ENCODE peak calls at places on chromosome 21, in seven cellular contexts. N, B, F, X, U, T and E are unnamed samples.

GRCh38 chr21:19181604-19182140 is 778.1 kb upstream of the TMPRSS15 start:
- DNase-seq in N (no peak), B (no peak), F (no peak), X (no peak), U (no peak), T (no peak), E (no peak)

GRCh38 chr21:29115899-29116298 is 14.5 kb upstream of the MAP3K7CL start:
- DNase-seq in N (no peak), B (no peak), F (no peak), X (no peak), U (no peak), T (no peak), E (no peak)

GRCh38 chr21:35904995-35905972 is 155.0 kb downstream of the SETD4 start:
- DNase-seq in N (peak), B (peak), F (no peak), X (no peak), U (peak), T (no peak), E (no peak)

GRCh38 chr21:38422067-38422466 is 76.2 kb downstream of the ERG start:
- DNase-seq in N (no peak), B (no peak), F (no peak), X (peak), U (no peak), T (no peak), E (no peak)

GRCh38 chr21:38800924-38801744 is 4.6 kb upstream of the ETS2 start:
- DNase-seq in N (no peak), B (no peak), F (no peak), X (no peak), U (no peak), T (no peak), E (no peak)

GRCh38 chr21:38852278-38852677 is 46.5 kb downstream of the ETS2 start:
- DNase-seq in N (no peak), B (no peak), F (no peak), X (no peak), U (no peak), T (no peak), E (no peak)

GRCh38 chr21:46570119-46570518 is 34.8 kb downstream of the S100B start:
- DNase-seq in N (no peak), B (no peak), F (no peak), X (no peak), U (no peak), T (no peak), E (no peak)

GRCh38 chr21:35257413-35257812 is 208.3 kb upstream of the RUNX1 start:
- DNase-seq in N (peak), B (no peak), F (no peak), X (no peak), U (peak), T (no peak), E (peak)

GRCh38 chr21:38965910-38966504 is 160.3 kb downstream of the ETS2 start:
- DNase-seq in N (no peak), B (peak), F (no peak), X (no peak), U (peak), T (peak), E (no peak)

GRCh38 chr21:24850121-24850520 is 757.2 kb downstream of the MRPL39 start:
- DNase-seq in N (no peak), B (no peak), F (no peak), X (no peak), U (no peak), T (no peak), E (no peak)

DNA sequence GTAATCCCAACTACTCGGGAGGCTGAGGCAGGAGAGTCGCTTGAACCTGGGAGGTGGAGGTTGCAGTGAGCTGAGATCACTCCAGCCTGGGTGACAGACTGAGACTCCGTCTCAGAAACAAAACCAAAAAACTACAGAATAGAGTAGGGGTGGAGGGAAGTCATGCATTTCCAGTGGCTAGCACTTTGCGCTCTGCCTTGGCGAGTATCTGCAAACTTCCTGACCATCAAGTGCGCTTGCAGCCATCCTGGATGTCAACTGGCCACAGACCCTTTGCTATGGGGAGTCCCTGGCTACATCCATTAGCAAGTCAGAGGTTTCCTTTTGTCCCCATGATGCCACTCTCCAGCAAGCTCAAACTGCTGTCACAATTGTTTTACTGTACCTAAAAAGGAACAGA is 42.3 kb downstream of the VPS26C start:
- DNase-seq in N (peak), B (no peak), F (no peak), X (no peak), U (no peak), T (no peak), E (no peak)
- H3K4me3 ChIP-seq in N (no peak), B (no peak), F (no peak), X (no peak), U (no peak), T (no peak), E (no peak)

DNA sequence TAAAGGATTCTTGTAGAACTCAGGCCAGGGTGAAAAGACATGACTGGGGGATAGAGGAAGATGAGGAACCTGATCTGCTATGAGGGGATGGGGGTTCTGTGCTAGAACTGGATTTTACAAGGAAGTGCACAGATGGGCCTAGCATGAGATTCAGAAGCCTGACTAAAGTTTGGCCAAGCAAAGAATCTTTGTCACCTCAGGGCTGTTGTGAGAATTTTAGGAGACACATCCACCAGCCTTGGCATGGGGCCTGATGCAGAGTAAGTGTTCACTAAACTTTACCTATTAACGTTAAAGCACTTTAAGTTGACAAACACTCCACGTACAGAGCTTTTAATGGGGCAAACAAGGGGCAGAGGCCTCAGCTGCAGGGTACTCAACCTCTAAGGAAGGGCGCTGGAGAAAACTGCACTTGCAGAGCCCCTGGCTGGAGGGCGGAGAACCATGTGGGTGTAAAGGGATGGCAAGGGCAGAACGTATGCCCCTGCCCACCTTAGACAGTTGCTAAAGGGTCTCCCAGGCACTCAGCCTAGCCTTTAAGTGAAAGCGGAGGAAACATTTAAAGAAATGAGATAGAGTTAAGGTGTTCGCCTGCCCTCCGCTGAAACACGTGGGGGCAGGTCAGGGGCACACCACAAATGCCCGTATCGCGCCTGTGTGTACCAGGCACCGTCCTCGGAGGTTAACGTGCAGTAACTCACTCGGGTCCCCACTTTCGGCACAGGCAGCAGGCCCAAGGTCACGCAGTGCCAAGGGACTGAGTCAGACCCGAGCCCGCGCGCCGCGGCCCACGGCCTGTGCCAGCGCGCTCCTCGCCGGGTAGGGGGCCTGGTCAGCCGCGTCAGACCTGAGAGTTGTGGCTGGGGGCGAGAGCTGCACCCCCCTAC is 990 bp upstream of the MRPS6 start:
- DNase-seq in N (peak), B (no peak), F (peak), X (no peak), U (no peak), T (no peak), E (no peak)
- TF ChIP-seq CTCF in N (no peak), B (no peak), F (no peak), X (no peak), U (no peak), T (no peak), E (no peak)

GRCh38 chr21:41582866-41583265 is 74.9 kb upstream of the TMPRSS2 start:
- DNase-seq in N (peak), B (peak), F (no peak), X (no peak), U (no peak), T (no peak), E (no peak)
- H3K4me3 ChIP-seq in N (no peak), B (no peak), F (no peak), X (no peak), U (no peak), T (no peak), E (no peak)

GRCh38 chr21:27023186-27023585 is 56.3 kb upstream of the ADAMTS5 start:
- DNase-seq in N (no peak), B (no peak), F (no peak), X (no peak), U (no peak), T (no peak), E (no peak)

GRCh38 chr21:27021801-27022200 is 54.9 kb upstream of the ADAMTS5 start:
- DNase-seq in N (no peak), B (no peak), F (no peak), X (no peak), U (no peak), T (no peak), E (no peak)

GRCh38 chr21:27026501-27026900 is 59.6 kb upstream of the ADAMTS5 start:
- DNase-seq in N (no peak), B (no peak), F (no peak), X (no peak), U (no peak), T (no peak), E (no peak)

GRCh38 chr21:27024971-27025370 is 58.1 kb upstream of the ADAMTS5 start:
- DNase-seq in N (no peak), B (no peak), F (no peak), X (no peak), U (no peak), T (no peak), E (no peak)

DNA sequence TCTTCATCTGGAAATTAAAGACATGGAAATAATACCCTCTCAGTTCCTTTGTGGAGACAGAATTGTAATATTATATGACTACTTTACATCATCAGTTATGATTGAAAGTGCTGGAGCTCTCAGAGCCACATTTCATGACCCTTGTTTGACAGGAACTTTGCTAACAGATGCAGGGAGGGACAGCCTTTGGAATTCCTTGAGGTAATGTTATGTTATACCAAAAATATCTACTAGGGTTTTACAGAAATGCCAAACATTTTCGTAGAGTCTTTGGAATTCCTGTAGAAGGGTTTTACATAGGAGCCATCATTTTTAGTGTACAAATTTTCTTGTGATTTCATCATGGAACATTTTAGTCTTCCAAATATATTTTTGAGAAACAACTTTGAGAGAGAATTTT is 57.4 kb upstream of the ADAMTS5 start:
- DNase-seq in N (no peak), B (no peak), F (no peak), X (no peak), U (peak), T (no peak), E (peak)
- TF ChIP-seq CTCF in N (no peak), B (no peak), F (no peak), X (no peak), U (no peak), T (no peak), E (no peak)

DNA sequence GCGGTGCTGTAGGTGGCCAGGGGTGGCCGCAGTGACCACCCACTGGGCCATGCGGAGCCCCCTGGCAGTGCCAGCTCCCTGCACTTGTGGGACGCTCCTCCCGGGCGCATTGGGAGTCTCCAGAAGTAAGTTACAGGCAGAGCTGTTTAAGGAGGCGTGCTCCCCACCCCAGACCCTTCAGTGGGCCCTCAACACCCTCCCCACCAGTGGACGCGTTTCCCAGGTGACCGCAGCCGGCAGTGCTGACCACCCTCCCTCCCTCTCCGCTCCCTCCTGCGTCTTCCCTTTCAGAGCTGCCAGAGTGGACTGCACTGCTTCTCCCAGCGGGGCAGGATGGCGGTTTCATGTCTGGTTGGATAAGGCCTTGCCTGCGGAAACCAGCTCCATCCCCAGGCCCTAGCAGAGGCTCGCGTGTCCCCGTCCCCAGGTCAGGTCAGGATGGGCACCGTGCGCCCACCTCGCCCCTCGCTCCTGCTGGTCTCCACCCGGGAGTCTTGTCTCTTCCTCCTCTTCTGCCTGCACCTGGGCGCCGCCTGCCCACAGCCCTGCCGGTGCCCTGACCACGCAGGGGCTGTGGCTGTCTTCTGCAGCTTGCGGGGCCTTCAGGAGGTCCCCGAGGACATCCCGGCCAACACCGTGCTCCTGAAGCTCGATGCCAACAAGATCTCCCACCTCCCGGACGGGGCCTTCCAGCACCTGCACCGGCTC is 1.1 kb downstream of the LRRC3 start:
- DNase-seq in N (no peak), B (no peak), F (no peak), X (no peak), U (no peak), T (no peak), E (no peak)
- H3K4me3 ChIP-seq in N (no peak), B (peak), F (no peak), X (peak), U (no peak), T (no peak), E (peak)